ENCODE peak calls at places on chromosomes 13 and 19, in four cellular contexts. K is OCI-LY7, R is AG09319, N is COR-L47. L is an unnamed sample.

GRCh38 chr13:76638160-76638559 is 248.0 kb downstream of the KCTD12 start:
- DNase-seq in K (no peak), R (no peak), N (no peak), L (no peak)

GRCh38 chr19:17952041-17952976 is 14.6 kb upstream of the KCNN1 start:
- DNase-seq in K (no peak), R (no peak), N (peak; percentile 13), L (no peak)

GRCh38 chr19:4144666-4145261 is 8.7 kb upstream of the CREB3L3 start:
- DNase-seq in K (no peak), R (no peak), N (no peak), L (no peak)

GRCh38 chr13:50261502-50261901 is 246.3 kb downstream of the KCNRG start:
- DNase-seq in K (no peak), R (no peak), N (no peak), L (no peak)

GRCh38 chr19:7263066-7263465 is 31.1 kb downstream of the INSR start:
- DNase-seq in K (no peak), R (no peak), N (no peak), L (no peak)

GRCh38 chr13:27131202-27131623 is 40.4 kb downstream of the USP12 start:
- DNase-seq in K (no peak), R (no peak), N (no peak), L (no peak)

GRCh38 chr13:80690208-80690607 is 349.3 kb upstream of the SPRY2 start:
- DNase-seq in K (no peak), R (no peak), N (no peak), L (no peak)

GRCh38 chr13:19155321-19155861 is 26.2 kb downstream of the TUBA3C start:
- DNase-seq in K (no peak), R (no peak), N (no peak), L (no peak)

GRCh38 chr13:110265341-110265681 is 41.6 kb downstream of the COL4A1 start:
- DNase-seq in K (no peak), R (no peak), N (no peak), L (no peak)

GRCh38 chr13:44240611-44241010 is 133.0 kb upstream of the SERP2 start:
- DNase-seq in K (no peak), R (no peak), N (no peak), L (no peak)

GRCh38 chr13:87123987-87124784 is 547.0 kb upstream of the SLITRK5 start:
- DNase-seq in K (no peak), R (peak; percentile 79), N (no peak), L (peak; percentile 95)

GRCh38 chr19:41871573-41872383 is 5.3 kb upstream of the CD79A start:
- DNase-seq in K (peak; percentile 83), R (no peak), N (no peak), L (no peak)

GRCh38 chr13:80716610-80717081 is 375.7 kb upstream of the SPRY2 start:
- DNase-seq in K (no peak), R (no peak), N (peak; percentile 32), L (peak; percentile 69)

GRCh38 chr13:110706570-110707378 is 858 bp upstream of the CARS2 start:
- DNase-seq in K (no peak), R (no peak), N (no peak), L (no peak)

GRCh38 chr13:37679043-37679442 is 80.5 kb upstream of the POSTN start:
- DNase-seq in K (no peak), R (no peak), N (no peak), L (no peak)

GRCh38 chr13:49528161-49528560 is 32.4 kb downstream of the PHF11 start:
- DNase-seq in K (no peak), R (no peak), N (no peak), L (no peak)

GRCh38 chr19:18809149-18809978 is 18.3 kb upstream of the COMP start:
- DNase-seq in K (no peak), R (peak; percentile 67), N (no peak), L (no peak)

GRCh38 chr19:39671739-39672363 is 16.1 kb downstream of the LGALS16 start:
- DNase-seq in K (peak; percentile 73), R (peak; percentile 3), N (peak; percentile 41), L (no peak)

GRCh38 chr19:11089254-11090013 is at the start of gene LDLR:
- DNase-seq in K (peak; percentile 88), R (peak; percentile 85), N (peak; percentile 79), L (peak; percentile 84)

GRCh38 chr13:49641810-49642291 is 13.5 kb downstream of the ARL11 start:
- DNase-seq in K (no peak), R (peak; percentile 79), N (no peak), L (no peak)

GRCh38 chr13:22801402-22802003 is 379.3 kb upstream of the SGCG start:
- DNase-seq in K (peak; percentile 20), R (no peak), N (peak; percentile 14), L (no peak)

GRCh38 chr13:35963982-35964665 is 167.1 kb downstream of the DCLK1 start:
- DNase-seq in K (no peak), R (no peak), N (no peak), L (no peak)

GRCh38 chr13:20442370-20442769 is 83.3 kb downstream of the CRYL1 start:
- DNase-seq in K (no peak), R (no peak), N (no peak), L (no peak)

GRCh38 chr19:6551607-6552450 is 21.0 kb downstream of the TNFSF9 start:
- DNase-seq in K (no peak), R (no peak), N (no peak), L (no peak)

GRCh38 chr19:50173144-50173543 is 10.1 kb upstream of the IZUMO2 start:
- DNase-seq in K (no peak), R (no peak), N (no peak), L (no peak)

GRCh38 chr19:3188627-3189596 is 3.2 kb downstream of the NCLN start:
- DNase-seq in K (no peak), R (no peak), N (no peak), L (no peak)

GRCh38 chr19:47095707-47096704 is 17.6 kb downstream of the ZC3H4 start:
- DNase-seq in K (no peak), R (no peak), N (no peak), L (no peak)

GRCh38 chr19:18090545-18091216 is 3.9 kb upstream of the IL12RB1 start:
- DNase-seq in K (no peak), R (no peak), N (no peak), L (no peak)

GRCh38 chr19:8445488-8446001 is 770 bp downstream of the HNRNPM start:
- DNase-seq in K (peak; percentile 53), R (no peak), N (peak; percentile 55), L (no peak)

GRCh38 chr13:107216046-107216715 is 648.2 kb upstream of the ARGLU1 start:
- DNase-seq in K (no peak), R (no peak), N (no peak), L (no peak)

GRCh38 chr13:45434556-45435371 is 16.6 kb upstream of the SLC25A30 start:
- DNase-seq in K (no peak), R (no peak), N (no peak), L (no peak)

GRCh38 chr19:33982706-33983105 is 186.0 kb downstream of the KCTD15 start:
- DNase-seq in K (no peak), R (no peak), N (no peak), L (no peak)

GRCh38 chr13:96119921-96120320 is 30.0 kb downstream of the HS6ST3 start:
- DNase-seq in K (no peak), R (no peak), N (no peak), L (no peak)

GRCh38 chr19:737591-738093 is 13.3 kb upstream of the MISP start:
- DNase-seq in K (peak; percentile 53), R (no peak), N (peak; percentile 24), L (no peak)

GRCh38 chr13:96904232-96904631 is 90.0 kb downstream of the OXGR1 start:
- DNase-seq in K (no peak), R (no peak), N (no peak), L (no peak)

GRCh38 chr13:113653264-113654174 is 4.5 kb downstream of the ATP4B start:
- DNase-seq in K (no peak), R (no peak), N (peak; percentile 93), L (no peak)

GRCh38 chr19:2805261-2805900 is 14.3 kb upstream of the ZNF554 start:
- DNase-seq in K (no peak), R (no peak), N (no peak), L (no peak)

GRCh38 chr19:29448046-29448445 is 77.7 kb upstream of the VSTM2B start:
- DNase-seq in K (no peak), R (no peak), N (no peak), L (no peak)

GRCh38 chr19:52896431-52897148 is 845 bp downstream of the ZNF320 start:
- DNase-seq in K (peak; percentile 9), R (no peak), N (peak; percentile 17), L (no peak)

L was measured in brain pericyte.